ENCODE peak calls at places on chromosomes 6 and 20, in four cellular contexts. H is K562, I is SK-N-SH, C is GM12878. D is an unnamed sample.

GRCh38 chr20:45545754-45546453 is 1.3 kb downstream of the EPPIN start:
- DNase-seq in H (peak), I (peak), C (no peak), D (peak)

GRCh38 chr6:157557541-157557940 is 176.6 kb downstream of the ZDHHC14 start:
- DNase-seq in H (no peak), I (no peak), C (peak), D (no peak)

GRCh38 chr6:35302604-35303218 is 5.1 kb downstream of the DEF6 start:
- DNase-seq in H (peak), I (peak), C (peak), D (peak)

GRCh38 chr6:55293116-55293515 is 34.2 kb upstream of the GFRAL start:
- DNase-seq in H (no peak), I (no peak), C (no peak), D (no peak)

GRCh38 chr20:58446938-58447265 is 57.9 kb downstream of the VAPB start:
- DNase-seq in H (no peak), I (no peak), C (no peak), D (no peak)

GRCh38 chr20:768426-768978 is at the start of gene SLC52A3:
- DNase-seq in H (peak), I (no peak), C (no peak), D (peak)

GRCh38 chr6:141541766-141542324 is 590.9 kb upstream of the GJE1 start:
- DNase-seq in H (no peak), I (no peak), C (no peak), D (no peak)

GRCh38 chr20:31698803-31699718 is 23.6 kb downstream of the BCL2L1 start:
- DNase-seq in H (peak), I (no peak), C (no peak), D (no peak)

GRCh38 chr20:45416917-45417316 is 976 bp downstream of the PIGT start:
- DNase-seq in H (no peak), I (no peak), C (no peak), D (no peak)

GRCh38 chr6:87281426-87281825 is 41.0 kb upstream of the SMIM8 start:
- DNase-seq in H (no peak), I (no peak), C (no peak), D (no peak)

GRCh38 chr20:7673841-7674240 is 266.4 kb downstream of the HAO1 start:
- DNase-seq in H (no peak), I (no peak), C (no peak), D (no peak)

GRCh38 chr6:7777062-7777461 is 51.2 kb downstream of the BMP6 start:
- DNase-seq in H (no peak), I (no peak), C (no peak), D (no peak)

GRCh38 chr6:139539852-139540251 is 165.4 kb upstream of the CITED2 start:
- DNase-seq in H (no peak), I (peak), C (no peak), D (peak)

GRCh38 chr6:10451828-10452509 is 37.1 kb upstream of the TFAP2A start:
- DNase-seq in H (no peak), I (no peak), C (no peak), D (no peak)

GRCh38 chr6:43278524-43279078 is 19.5 kb upstream of the SLC22A7 start:
- DNase-seq in H (no peak), I (no peak), C (no peak), D (no peak)
- TF ChIP-seq USF1 in H (no peak), I (no peak), C (no peak), D (no peak)

DNA sequence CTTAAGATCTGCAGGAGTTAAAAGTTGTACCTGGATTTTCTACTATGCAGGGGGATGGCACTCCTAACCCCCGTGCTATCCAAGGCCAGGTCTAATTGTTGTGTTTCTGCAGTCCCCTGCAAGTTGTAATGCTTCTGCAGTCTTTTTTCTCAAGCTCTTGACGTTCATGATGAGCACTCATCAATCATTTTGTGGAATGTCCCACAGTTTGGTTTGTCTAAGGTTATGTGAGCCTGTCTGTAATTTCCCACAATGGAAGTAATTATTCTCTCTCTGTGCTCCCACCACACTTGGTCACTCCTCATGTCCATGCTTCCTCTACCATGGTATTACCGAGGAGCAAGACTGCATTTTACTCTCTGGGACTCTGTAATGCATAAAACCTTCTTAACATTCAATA is 107.6 kb upstream of the SSTR4 start:
- DNase-seq in H (no peak), I (no peak), C (no peak), D (no peak)
- TF ChIP-seq MAX in H (no peak), I (no peak), C (no peak), D (no peak)

GRCh38 chr20:59835057-59835447 is 98.4 kb downstream of the SYCP2 start:
- DNase-seq in H (no peak), I (no peak), C (no peak), D (no peak)

GRCh38 chr20:59837623-59838394 is 95.6 kb downstream of the SYCP2 start:
- DNase-seq in H (no peak), I (no peak), C (peak), D (no peak)

GRCh38 chr20:59832406-59833156 is 100.9 kb downstream of the SYCP2 start:
- DNase-seq in H (no peak), I (peak), C (no peak), D (no peak)

GRCh38 chr20:59836768-59837167 is 96.7 kb downstream of the SYCP2 start:
- DNase-seq in H (no peak), I (no peak), C (no peak), D (no peak)

DNA sequence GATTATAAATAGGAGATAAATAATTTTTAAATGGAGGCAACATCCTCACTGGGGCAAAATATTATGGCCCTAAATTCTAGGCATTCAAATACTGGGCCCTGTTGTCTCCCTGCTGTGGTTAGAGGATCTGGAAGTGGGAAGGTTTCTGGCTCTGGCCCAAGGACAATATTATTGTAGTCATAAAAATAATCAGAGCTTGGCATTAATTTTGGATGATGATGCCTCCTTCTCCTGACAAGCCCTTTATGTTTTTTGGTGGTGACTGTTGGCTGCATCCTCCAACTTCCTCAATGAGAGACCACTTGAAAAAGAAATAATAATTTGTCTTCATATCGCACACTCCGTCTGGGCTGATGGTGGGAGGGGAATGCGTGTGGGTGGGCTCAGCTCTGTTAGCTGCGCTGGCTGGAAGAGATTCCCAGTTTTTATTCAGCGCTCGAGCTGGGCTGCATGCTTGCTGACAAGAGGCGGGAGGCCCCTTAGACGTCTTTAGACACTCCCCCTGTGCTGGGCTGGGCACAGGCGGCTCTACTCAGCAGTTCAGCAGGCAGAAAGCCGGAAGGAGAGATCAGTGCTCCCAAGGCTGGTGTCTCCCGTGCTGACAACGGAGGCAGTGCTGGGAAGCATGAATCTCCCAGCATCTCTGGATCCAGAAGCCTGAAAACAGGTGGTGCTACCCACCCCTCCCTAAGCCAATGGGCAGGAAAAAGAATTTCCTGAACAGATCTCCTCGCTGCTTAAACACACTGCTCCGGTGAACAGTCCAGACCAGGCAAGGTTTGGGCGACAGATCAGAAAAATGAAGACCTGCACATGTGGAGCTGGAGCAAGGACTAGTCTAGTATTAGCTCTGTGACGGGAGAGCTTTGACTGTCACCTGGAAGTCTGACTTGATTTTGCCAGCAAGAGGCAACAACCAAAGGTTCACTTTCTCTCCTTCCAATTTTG is 97.7 kb downstream of the SYCP2 start:
- DNase-seq in H (no peak), I (peak), C (no peak), D (peak)
- TF ChIP-seq USF1 in H (no peak), I (no peak), C (no peak), D (no peak)

DNA sequence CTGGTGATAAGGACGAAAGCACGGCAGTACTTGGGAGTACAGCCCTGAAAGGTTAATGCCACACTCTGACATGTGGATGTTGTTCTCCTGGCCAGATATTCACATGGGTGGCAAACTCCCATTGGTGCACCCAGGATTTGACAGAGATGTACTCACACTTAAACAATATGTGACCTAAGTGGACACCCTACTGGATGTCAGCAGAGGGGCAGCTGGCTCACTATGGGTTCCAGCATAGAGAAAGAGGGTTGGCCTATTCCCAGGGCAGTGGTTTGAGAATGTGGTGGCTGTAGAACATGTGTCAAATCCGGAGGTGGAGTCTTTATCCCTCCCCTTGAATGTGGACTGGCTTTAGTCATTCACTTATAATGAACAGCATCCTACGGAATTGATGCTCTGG is 333.2 kb downstream of the DHX35 start:
- DNase-seq in H (no peak), I (no peak), C (no peak), D (no peak)
- TF ChIP-seq MAX in H (no peak), I (no peak), C (no peak), D (no peak)

GRCh38 chr6:167906899-167907298 is 80.2 kb downstream of the AFDN start:
- DNase-seq in H (no peak), I (peak), C (no peak), D (no peak)
- TF ChIP-seq USF1 in H (no peak), I (no peak), C (no peak), D (no peak)

DNA sequence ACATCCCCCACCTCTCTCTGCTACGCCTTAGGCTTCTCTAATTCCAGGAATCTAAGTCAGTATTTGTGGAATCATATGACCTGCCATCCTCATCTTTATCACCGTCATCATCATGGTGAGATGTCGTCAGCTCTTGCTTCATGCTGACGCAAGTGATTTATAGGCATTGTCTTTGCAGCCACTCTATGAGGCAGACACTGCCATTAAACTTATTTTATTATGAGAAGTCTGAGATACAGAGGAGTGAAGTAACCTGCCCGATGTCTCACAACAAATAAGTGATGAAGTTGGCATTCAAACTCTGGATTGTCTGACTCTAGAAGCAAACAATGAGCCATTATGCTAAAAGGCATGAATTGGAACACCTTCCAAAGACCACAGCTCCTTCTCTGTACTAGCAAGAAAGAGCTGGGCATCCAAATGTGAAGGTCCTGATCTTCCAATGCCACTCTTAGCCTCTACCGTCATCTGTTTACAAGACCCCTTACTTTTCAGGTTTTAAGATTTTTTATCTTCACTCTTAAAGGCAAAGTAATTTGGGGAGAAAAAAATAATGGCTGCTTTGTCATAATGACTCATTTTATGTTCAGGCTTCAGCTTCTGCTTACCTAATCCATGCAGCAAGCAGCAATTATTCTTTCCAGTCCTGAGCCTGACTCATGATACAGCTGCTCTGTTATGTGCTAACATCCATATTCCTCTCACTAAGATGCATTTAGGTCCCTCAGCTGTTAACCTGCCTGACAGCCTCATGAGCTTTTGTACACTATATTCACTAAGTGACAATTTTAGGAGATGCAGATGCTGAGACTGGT is 113.7 kb upstream of the BCLAF1 start:
- DNase-seq in H (peak), I (no peak), C (no peak), D (no peak)
- TF ChIP-seq MAX in H (no peak), I (no peak), C (no peak), D (no peak)

GRCh38 chr6:160264213-160264612 is 5.6 kb upstream of the SLC22A2 start:
- DNase-seq in H (no peak), I (no peak), C (no peak), D (no peak)

GRCh38 chr6:160263214-160263939 is 4.8 kb upstream of the SLC22A2 start:
- DNase-seq in H (no peak), I (no peak), C (no peak), D (no peak)

GRCh38 chr6:160260283-160261119 is 1.9 kb upstream of the SLC22A2 start:
- DNase-seq in H (no peak), I (no peak), C (no peak), D (no peak)

GRCh38 chr6:160261120-160261450 is 2.5 kb upstream of the SLC22A2 start:
- DNase-seq in H (no peak), I (no peak), C (no peak), D (no peak)

GRCh38 chr6:160261991-160262718 is 3.5 kb upstream of the SLC22A2 start:
- DNase-seq in H (peak), I (peak), C (no peak), D (no peak)
- TF ChIP-seq USF1 in H (no peak), I (no peak), C (no peak), D (no peak)

GRCh38 chr6:26299286-26300042 is 65.5 kb upstream of the BTN3A2 start:
- DNase-seq in H (peak), I (no peak), C (no peak), D (peak)

GRCh38 chr6:26301638-26302037 is 63.4 kb upstream of the BTN3A2 start:
- DNase-seq in H (no peak), I (no peak), C (no peak), D (no peak)

GRCh38 chr6:26300043-26300331 is 65.0 kb upstream of the BTN3A2 start:
- DNase-seq in H (no peak), I (no peak), C (no peak), D (no peak)

GRCh38 chr6:26300359-26300758 is 64.6 kb upstream of the BTN3A2 start:
- DNase-seq in H (no peak), I (no peak), C (no peak), D (no peak)

DNA sequence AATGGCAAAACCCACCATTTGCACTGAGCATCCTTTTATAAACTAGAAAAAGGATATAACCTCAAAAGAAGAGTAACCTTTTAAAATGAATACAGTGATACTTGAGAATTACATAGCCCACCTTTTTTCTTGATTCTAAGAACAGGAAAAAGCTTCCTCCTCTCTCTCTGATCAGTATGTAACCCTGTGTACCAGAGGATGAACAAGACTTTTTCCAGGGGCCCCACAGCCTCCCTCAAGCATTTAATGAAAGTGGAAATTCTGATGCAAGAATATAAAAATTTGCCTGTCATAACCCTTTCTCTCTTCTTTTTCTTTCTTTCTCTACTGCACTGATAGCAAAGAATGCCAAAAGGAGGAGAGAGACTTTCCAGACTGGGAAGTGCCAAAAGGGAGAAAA is 64.2 kb upstream of the BTN3A2 start:
- DNase-seq in H (no peak), I (no peak), C (no peak), D (no peak)
- TF ChIP-seq MAX in H (no peak), I (no peak), C (no peak), D (no peak)

GRCh38 chr6:84976516-84977420 is 212.4 kb upstream of the TBX18 start:
- DNase-seq in H (no peak), I (no peak), C (no peak), D (no peak)

GRCh38 chr6:84979541-84979940 is 215.1 kb upstream of the TBX18 start:
- DNase-seq in H (no peak), I (no peak), C (no peak), D (no peak)
- TF ChIP-seq USF1 in H (no peak), I (no peak), C (no peak), D (no peak)

GRCh38 chr6:129890701-129891100 is 29.6 kb upstream of the TMEM244 start:
- DNase-seq in H (peak), I (no peak), C (no peak), D (no peak)

GRCh38 chr6:129893513-129894098 is 32.5 kb upstream of the TMEM244 start:
- DNase-seq in H (peak), I (no peak), C (no peak), D (no peak)

GRCh38 chr6:129886401-129887155 is 25.5 kb upstream of the TMEM244 start:
- DNase-seq in H (no peak), I (no peak), C (no peak), D (no peak)

GRCh38 chr6:129890164-129890563 is 29.0 kb upstream of the TMEM244 start:
- DNase-seq in H (no peak), I (no peak), C (no peak), D (no peak)

GRCh38 chr6:129889580-129889979 is 28.5 kb upstream of the TMEM244 start:
- DNase-seq in H (no peak), I (no peak), C (no peak), D (no peak)
- TF ChIP-seq MAX in H (no peak), I (peak), C (no peak), D (no peak)